ENCODE peak calls at places on chromosomes 3 and 15, in six cellular contexts. U is activated T-cell treated with anti-CD3 and anti-CD28 coated beads for 48 hours; T is naive thymus-derived CD8-positive, alpha-beta T cell; D is RWPE1; C is IMR-90; N is NCI-H1930. G is an unnamed sample.
A peak's percentile ranks its signal among the peaks of the same experiment; 100 is the strongest.

GRCh38 chr15:41823502-41823901 is 4.4 kb upstream of the JMJD7 start:
- DNase-seq in T (no peak), U (no peak), C (no peak), D (no peak), N (no peak), G (no peak)

GRCh38 chr3:64763980-64764379 is 76.2 kb upstream of the ADAMTS9 start:
- DNase-seq in C (no peak), N (no peak), D (no peak), U (no peak), T (no peak), G (no peak)

GRCh38 chr3:90054306-90054705 is 946.9 kb downstream of the EPHA3 start:
- DNase-seq in D (no peak), C (no peak), U (no peak), N (no peak), T (no peak), G (no peak)

GRCh38 chr15:77225088-77225487 is 154.2 kb upstream of the TSPAN3 start:
- DNase-seq in U (no peak), D (no peak), C (peak; percentile 22), T (no peak), N (no peak), G (no peak)

GRCh38 chr3:141331370-141332318 is 36.7 kb upstream of the ZBTB38 start:
- DNase-seq in N (no peak), T (no peak), C (peak; percentile 99), D (peak; percentile 59), U (no peak), G (no peak)

GRCh38 chr15:73884159-73884558 is 10.8 kb downstream of the TBC1D21 start:
- DNase-seq in N (no peak), C (no peak), T (no peak), U (no peak), D (no peak), G (no peak)

GRCh38 chr15:64246364-64247189 is 83.8 kb upstream of the PPIB start:
- DNase-seq in N (peak; percentile 13), U (peak; percentile 41), D (peak; percentile 83), C (peak; percentile 93), T (no peak), G (peak; percentile 54)

GRCh38 chr3:131218196-131218595 is 163.4 kb upstream of the NUDT16 start:
- DNase-seq in C (peak; percentile 8), U (no peak), N (no peak), T (no peak), D (no peak), G (no peak)

GRCh38 chr15:23072633-23073032 is 33.3 kb upstream of the TUBGCP5 start:
- DNase-seq in D (no peak), U (no peak), T (no peak), N (no peak), C (no peak), G (no peak)

GRCh38 chr15:43514241-43515057 is 3.0 kb upstream of the MAP1A start:
- DNase-seq in T (no peak), C (peak; percentile 49), D (no peak), N (no peak), U (no peak), G (no peak)

GRCh38 chr3:100260081-100260684 is 609 bp upstream of the TBC1D23 start:
- DNase-seq in N (no peak), T (peak; percentile 9), U (no peak), C (peak; percentile 51), D (no peak), G (no peak)

GRCh38 chr3:147518465-147518864 is 109.3 kb downstream of the ZIC1 start:
- DNase-seq in D (no peak), C (no peak), U (no peak), N (no peak), T (no peak), G (no peak)

GRCh38 chr3:45509038-45509767 is 85.3 kb upstream of the LIMD1 start:
- DNase-seq in N (no peak), C (peak; percentile 99), U (peak; percentile 35), T (no peak), D (peak; percentile 26), G (no peak)

GRCh38 chr3:38579146-38579545 is 70.3 kb downstream of the SCN5A start:
- DNase-seq in U (no peak), C (no peak), T (no peak), D (no peak), N (no peak), G (no peak)

GRCh38 chr3:188137062-188137461 is 16.9 kb upstream of the LPP start:
- DNase-seq in D (no peak), N (no peak), T (no peak), U (no peak), C (no peak), G (no peak)

GRCh38 chr15:93170320-93170719 is 81.3 kb upstream of the RGMA start:
- DNase-seq in C (no peak), U (no peak), N (no peak), T (no peak), D (no peak), G (no peak)

GRCh38 chr3:127417709-127418559 is 130.1 kb upstream of the PRR20G start:
- DNase-seq in U (no peak), N (no peak), T (no peak), C (no peak), D (no peak), G (no peak)

GRCh38 chr15:71629147-71629760 is 181.1 kb upstream of the NR2E3 start:
- DNase-seq in N (no peak), D (no peak), U (no peak), C (no peak), T (no peak), G (no peak)

GRCh38 chr3:184354740-184355139 is 6.7 kb downstream of the CLCN2 start:
- DNase-seq in T (no peak), D (no peak), C (no peak), U (no peak), N (no peak), G (no peak)

GRCh38 chr3:64088408-64089136 is 65.3 kb upstream of the PSMD6 start:
- DNase-seq in C (no peak), D (no peak), U (no peak), N (no peak), T (no peak), G (no peak)

GRCh38 chr3:45092132-45093031 is 53.8 kb downstream of the CDCP1 start:
- DNase-seq in C (peak; percentile 76), N (no peak), T (no peak), U (no peak), D (peak; percentile 90), G (no peak)

GRCh38 chr3:72520690-72521308 is 327.4 kb downstream of the SHQ1 start:
- DNase-seq in D (peak; percentile 66), U (peak; percentile 59), N (no peak), T (no peak), C (peak; percentile 89), G (peak; percentile 20)

GRCh38 chr3:101720851-101721649 is 3.4 kb upstream of the CEP97 start:
- DNase-seq in C (peak; percentile 33), T (peak; percentile 4), D (peak; percentile 50), U (no peak), N (no peak), G (no peak)

GRCh38 chr3:100697723-100698285 is 11.5 kb upstream of the TFG start:
- DNase-seq in U (no peak), C (no peak), N (no peak), D (no peak), T (no peak), G (no peak)

GRCh38 chr15:69869881-69870465 is 227.7 kb downstream of the TLE3 start:
- DNase-seq in T (no peak), C (no peak), N (no peak), U (no peak), D (no peak), G (no peak)

GRCh38 chr3:38843898-38844297 is 27.9 kb upstream of the SCN10A start:
- DNase-seq in D (peak; percentile 13), N (no peak), T (no peak), U (no peak), C (peak; percentile 70), G (no peak)

GRCh38 chr3:9778518-9779129 is 8.9 kb upstream of the CAMK1 start:
- DNase-seq in T (no peak), C (no peak), U (no peak), D (no peak), N (no peak), G (no peak)

G was measured in activated T-helper 2 cell treated with anti-CD3 and anti-CD28 coated beads, Interferon-gamma antibody, Interleukin-2, Interleukin-4, amounts not matched to agents 10 μg/mL and 5 μg/mL and 100 μg/mL, durations not matched to agents 14 hours and 24 hours and 36 hours.